ENCODE peak calls at places on chromosomes 6 and 20, in nine cellular contexts. E, I, O, K, M, J, W, N and V are unnamed samples.

GRCh38 chr6:16286151-16286522 is 47.8 kb downstream of the GMPR start:
- DNase-seq in E (peak), I (no peak), O (no peak), K (no peak), M (no peak), J (peak), W (no peak), N (peak), V (no peak)

GRCh38 chr6:72950114-72950860 is 275.0 kb downstream of the KHDC1L start:
- DNase-seq in E (peak), I (no peak), O (no peak), K (no peak), M (peak), J (no peak), W (peak), N (peak), V (no peak)

GRCh38 chr20:63873477-63873971 is 8.5 kb downstream of the TPD52L2 start:
- DNase-seq in E (peak), I (no peak), O (peak), K (no peak), M (peak), J (no peak), W (no peak), N (peak), V (no peak)

GRCh38 chr20:64038252-64038578 is 2.2 kb downstream of the C20orf204 start:
- DNase-seq in E (no peak), I (no peak), O (no peak), K (no peak), M (no peak), J (no peak), W (no peak), N (no peak), V (no peak)

GRCh38 chr6:31622678-31623077 is 2.2 kb downstream of the PRRC2A start:
- DNase-seq in E (no peak), I (no peak), O (no peak), K (peak), M (no peak), J (no peak), W (no peak), N (no peak), V (no peak)

GRCh38 chr20:22430746-22431168 is 153.6 kb downstream of the FOXA2 start:
- DNase-seq in E (no peak), I (peak), O (no peak), K (no peak), M (no peak), J (no peak), W (no peak), N (no peak), V (no peak)

GRCh38 chr20:49448917-49449316 is 33.6 kb downstream of the KCNB1 start:
- DNase-seq in E (no peak), I (no peak), O (no peak), K (no peak), M (no peak), J (no peak), W (no peak), N (no peak), V (no peak)

GRCh38 chr6:22748681-22749080 is 179.3 kb downstream of the HDGFL1 start:
- DNase-seq in E (no peak), I (no peak), O (no peak), K (no peak), M (no peak), J (no peak), W (no peak), N (no peak), V (no peak)

GRCh38 chr6:86477510-86478166 is 459.7 kb upstream of the HTR1E start:
- DNase-seq in E (no peak), I (peak), O (no peak), K (no peak), M (no peak), J (no peak), W (no peak), N (no peak), V (no peak)

GRCh38 chr6:112780498-112781096 is 433.5 kb downstream of the RFPL4B start:
- DNase-seq in E (peak), I (peak), O (peak), K (no peak), M (peak), J (peak), W (peak), N (peak), V (peak)

GRCh38 chr6:109121411-109121810 is 26.1 kb downstream of the CEP57L1 start:
- DNase-seq in E (no peak), I (no peak), O (no peak), K (no peak), M (no peak), J (no peak), W (no peak), N (no peak), V (no peak)

GRCh38 chr6:54335871-54336270 is 27.6 kb downstream of the TINAG start:
- DNase-seq in E (peak), I (no peak), O (no peak), K (no peak), M (peak), J (no peak), W (no peak), N (peak), V (no peak)

GRCh38 chr20:10312111-10312510 is 93.5 kb downstream of the SNAP25 start:
- DNase-seq in E (peak), I (no peak), O (no peak), K (no peak), M (no peak), J (no peak), W (no peak), N (no peak), V (no peak)

GRCh38 chr20:25309395-25310267 is 61.7 kb downstream of the PYGB start:
- DNase-seq in E (peak), I (no peak), O (no peak), K (no peak), M (peak), J (no peak), W (peak), N (peak), V (no peak)

GRCh38 chr6:134421496-134421895 is 103.6 kb upstream of the SGK1 start:
- DNase-seq in E (peak), I (no peak), O (no peak), K (no peak), M (peak), J (no peak), W (no peak), N (no peak), V (no peak)

GRCh38 chr6:21325201-21325856 is 268.2 kb upstream of the SOX4 start:
- DNase-seq in E (no peak), I (peak), O (no peak), K (no peak), M (no peak), J (no peak), W (no peak), N (no peak), V (no peak)

GRCh38 chr6:79269877-79270276 is 35.4 kb upstream of the HMGN3 start:
- DNase-seq in E (peak), I (no peak), O (no peak), K (no peak), M (no peak), J (no peak), W (peak), N (no peak), V (no peak)

GRCh38 chr6:44472250-44472945 is 84.9 kb downstream of the CDC5L start:
- DNase-seq in E (no peak), I (no peak), O (no peak), K (no peak), M (no peak), J (no peak), W (peak), N (no peak), V (no peak)

GRCh38 chr6:26352315-26352714 is 12.7 kb upstream of the BTN3A2 start:
- DNase-seq in E (no peak), I (no peak), O (no peak), K (no peak), M (no peak), J (no peak), W (no peak), N (no peak), V (no peak)

GRCh38 chr6:141158740-141159139 is 974.0 kb upstream of the GJE1 start:
- DNase-seq in E (no peak), I (no peak), O (no peak), K (no peak), M (no peak), J (no peak), W (no peak), N (no peak), V (no peak)